ENCODE peak calls at places on chromosomes 3 and 15, in five cellular contexts. P is BJ, C is ureter, V is tibial nerve, H is BE2C. W is an unnamed sample.

GRCh38 chr3:129617381-129618185 is 11.1 kb upstream of the PLXND1 start:
- DNase-seq in P (no peak), C (no peak), V (no peak), H (no peak), W (no peak)

GRCh38 chr15:90790057-90790456 is 72.9 kb downstream of the BLM start:
- DNase-seq in P (no peak), C (no peak), V (no peak), H (no peak), W (no peak)

GRCh38 chr3:73718326-73719110 is 93.8 kb upstream of the PDZRN3 start:
- DNase-seq in P (no peak), C (peak), V (no peak), H (no peak), W (peak)

GRCh38 chr15:64013179-64014043 is 32.9 kb downstream of the DAPK2 start:
- DNase-seq in P (no peak), C (no peak), V (no peak), H (peak), W (no peak)

GRCh38 chr3:58998476-58999117 is 51.2 kb downstream of the CFAP20DC start:
- DNase-seq in P (peak), C (no peak), V (no peak), H (peak), W (peak)

GRCh38 chr3:33067484-33067883 is 29.5 kb downstream of the GLB1 start:
- DNase-seq in P (no peak), C (no peak), V (no peak), H (no peak), W (peak)

GRCh38 chr15:99895956-99896311 is 162.7 kb upstream of the LYSMD4 start:
- DNase-seq in P (no peak), C (no peak), V (no peak), H (no peak), W (no peak)

GRCh38 chr3:142117052-142117451 is 32.3 kb downstream of the TFDP2 start:
- DNase-seq in P (no peak), C (no peak), V (no peak), H (no peak), W (peak)

GRCh38 chr15:100958326-100959065 is 39.3 kb downstream of the LRRK1 start:
- DNase-seq in P (no peak), C (no peak), V (no peak), H (no peak), W (peak)

GRCh38 chr3:110815008-110815583 is 256.5 kb upstream of the NECTIN3 start:
- DNase-seq in P (peak), C (no peak), V (no peak), H (no peak), W (peak)

GRCh38 chr3:4531478-4532025 is 38.4 kb downstream of the ITPR1 start:
- DNase-seq in P (no peak), C (no peak), V (no peak), H (peak), W (peak)

GRCh38 chr15:77569647-77570186 is 63.0 kb downstream of the LINGO1 start:
- DNase-seq in P (no peak), C (no peak), V (no peak), H (no peak), W (peak)

GRCh38 chr3:2579206-2579605 is 480.5 kb downstream of the CNTN4 start:
- DNase-seq in P (no peak), C (no peak), V (no peak), H (peak), W (no peak)

GRCh38 chr3:77254967-77255831 is 215.3 kb downstream of the ROBO2 start:
- DNase-seq in P (no peak), C (no peak), V (no peak), H (peak), W (peak)

GRCh38 chr3:59519094-59519493 is 469.3 kb upstream of the CFAP20DC start:
- DNase-seq in P (no peak), C (no peak), V (no peak), H (no peak), W (no peak)

GRCh38 chr3:50324351-50325144 is 2.0 kb upstream of the HYAL2 start:
- DNase-seq in P (no peak), C (no peak), V (peak), H (peak), W (peak)

GRCh38 chr15:83206387-83206970 is 1.1 kb downstream of the HDGFL3 start:
- DNase-seq in P (no peak), C (no peak), V (no peak), H (peak), W (peak)